ENCODE peak calls at places on chromosomes 2 and 18, in seven cellular contexts. J is colonic mucosa, Q is Peyer's patch, I is prostate gland, U is brain microvascular endothelial cell, P is HepG2, Y is astrocyte of the spinal cord. N is an unnamed sample.

GRCh38 chr2:169999041-169999440 is 171.8 kb downstream of the UBR3 start:
- DNase-seq in J (no peak), Q (no peak), I (no peak), U (no peak), P (no peak), Y (peak; percentile 49), N (peak; percentile 42)

GRCh38 chr18:59814872-59815271 is 84.9 kb upstream of the PMAIP1 start:
- DNase-seq in J (no peak), Q (no peak), I (no peak), U (peak; percentile 86), P (no peak), Y (peak; percentile 80), N (peak; percentile 73)

GRCh38 chr18:45166341-45167108 is 448.8 kb upstream of the SLC14A2 start:
- DNase-seq in J (peak; percentile 51), Q (peak; percentile 67), I (peak; percentile 65), U (peak; percentile 91), P (no peak), Y (peak; percentile 67), N (peak; percentile 77)

GRCh38 chr2:130824492-130825061 is 12.1 kb upstream of the ARHGEF4 start:
- DNase-seq in J (no peak), Q (peak; percentile 40), I (no peak), U (peak; percentile 99), P (no peak), Y (peak; percentile 99), N (peak; percentile 97)

GRCh38 chr18:12336251-12336650 is 28.2 kb downstream of the TUBB6 start:
- DNase-seq in J (no peak), Q (no peak), I (no peak), U (no peak), P (no peak), Y (no peak), N (no peak)

GRCh38 chr2:217937446-217937845 is 65.3 kb downstream of the TNS1 start:
- DNase-seq in J (no peak), Q (no peak), I (no peak), U (no peak), P (no peak), Y (no peak), N (no peak)

GRCh38 chr2:45938649-45939511 is 287.4 kb downstream of the PRKCE start:
- DNase-seq in J (peak; percentile 88), Q (peak; percentile 73), I (peak; percentile 90), U (peak; percentile 93), P (peak; percentile 78), Y (peak; percentile 97), N (peak; percentile 96)

GRCh38 chr2:180707867-180708205 is 272.6 kb upstream of the UBE2E3 start:
- DNase-seq in J (peak; percentile 22), Q (no peak), I (no peak), U (peak; percentile 86), P (peak; percentile 4), Y (peak; percentile 88), N (peak; percentile 97)

GRCh38 chr2:80546766-80547165 is 242.2 kb upstream of the LRRTM1 start:
- DNase-seq in J (no peak), Q (no peak), I (no peak), U (no peak), P (no peak), Y (no peak), N (no peak)

GRCh38 chr2:124131271-124131670 is 106.2 kb downstream of the CNTNAP5 start:
- DNase-seq in J (no peak), Q (no peak), I (no peak), U (no peak), P (no peak), Y (no peak), N (no peak)

GRCh38 chr2:134144081-134144596 is 109.7 kb upstream of the MGAT5 start:
- DNase-seq in J (no peak), Q (no peak), I (no peak), U (no peak), P (no peak), Y (no peak), N (no peak)

GRCh38 chr2:29767606-29768335 is 153.6 kb downstream of the ALK start:
- DNase-seq in J (no peak), Q (no peak), I (no peak), U (no peak), P (no peak), Y (no peak), N (no peak)

GRCh38 chr2:60834270-60834717 is 47.1 kb upstream of the REL start:
- DNase-seq in J (no peak), Q (no peak), I (no peak), U (no peak), P (no peak), Y (no peak), N (peak; percentile 8)

GRCh38 chr2:165469417-165469816 is at the start of gene CSRNP3:
- DNase-seq in J (peak; percentile 83), Q (peak; percentile 46), I (peak; percentile 57), U (peak; percentile 90), P (peak; percentile 42), Y (peak; percentile 90), N (peak; percentile 92)

GRCh38 chr2:162118166-162119031 is 33.6 kb downstream of the GCG start:
- DNase-seq in J (no peak), Q (no peak), I (peak; percentile 23), U (peak; percentile 32), P (no peak), Y (peak; percentile 74), N (peak; percentile 33)

GRCh38 chr2:159712929-159713575 is 746 bp downstream of the MARCHF7 start:
- DNase-seq in J (no peak), Q (no peak), I (no peak), U (no peak), P (peak; percentile 9), Y (peak; percentile 25), N (peak; percentile 36)

GRCh38 chr2:219368690-219369108 is 19.0 kb downstream of the DNPEP start:
- DNase-seq in J (no peak), Q (no peak), I (peak; percentile 37), U (peak; percentile 72), P (no peak), Y (peak; percentile 71), N (peak; percentile 85)

GRCh38 chr2:98870516-98871158 is 65.4 kb downstream of the CRACDL start:
- DNase-seq in J (no peak), Q (no peak), I (no peak), U (no peak), P (no peak), Y (no peak), N (no peak)

GRCh38 chr18:13242797-13243196 is 24.2 kb downstream of the LDLRAD4 start:
- DNase-seq in J (no peak), Q (no peak), I (no peak), U (no peak), P (no peak), Y (no peak), N (no peak)

GRCh38 chr18:63105636-63106316 is 213.8 kb downstream of the BCL2 start:
- DNase-seq in J (no peak), Q (no peak), I (no peak), U (no peak), P (no peak), Y (no peak), N (no peak)

GRCh38 chr2:227038550-227039189 is 125.3 kb downstream of the COL4A4 start:
- DNase-seq in J (no peak), Q (no peak), I (no peak), U (no peak), P (peak; percentile 73), Y (no peak), N (peak; percentile 2)

DNA sequence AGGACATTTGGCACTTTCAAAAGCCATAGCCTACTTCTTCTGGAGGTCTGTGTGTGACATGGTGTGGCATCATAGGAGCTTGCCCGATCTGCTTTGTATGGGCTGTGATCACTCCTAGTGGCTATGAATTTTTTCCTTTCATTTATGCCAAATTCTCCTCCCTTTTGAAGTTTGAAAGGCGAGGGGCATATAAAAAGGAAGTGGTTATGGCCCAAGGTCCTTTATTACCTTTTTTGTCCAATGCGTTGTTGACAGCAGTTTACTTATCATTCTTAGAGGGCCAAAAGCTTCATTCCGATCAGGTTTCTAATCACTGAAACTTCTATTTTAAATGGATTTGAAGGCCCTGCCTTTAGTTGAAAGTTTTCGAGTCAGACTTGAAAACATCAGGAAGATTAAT is 224.3 kb upstream of the FOSL2 start:
- DNase-seq in J (no peak), Q (no peak), I (no peak), U (no peak), P (no peak), Y (no peak), N (no peak)
- TF ChIP-seq CTCF in J (no peak), Q (peak; percentile 15), I (no peak), U (no peak), P (no peak), Y (no peak), N (peak; percentile 8)

GRCh38 chr18:54119524-54120019 is 104.9 kb downstream of the MBD2 start:
- DNase-seq in J (peak; percentile 28), Q (no peak), I (peak; percentile 14), U (peak; percentile 69), P (peak; percentile 55), Y (peak; percentile 72), N (peak; percentile 87)
- H3K4me3 ChIP-seq in J (no peak overlapping the region), Q (no peak overlapping the region), I (no peak overlapping the region), U (peak overlapping the region; percentile 30), P (no peak overlapping the region), Y (no peak overlapping the region), N (no peak overlapping the region)

GRCh38 chr2:190088917-190089316 is 26.4 kb upstream of the MSTN start:
- DNase-seq in J (peak; percentile 67), Q (no peak), I (peak; percentile 46), U (peak; percentile 67), P (peak; percentile 73), Y (peak; percentile 81), N (peak; percentile 86)

GRCh38 chr2:190080527-190081049 is 18.1 kb upstream of the MSTN start:
- DNase-seq in J (no peak), Q (no peak), I (no peak), U (no peak), P (no peak), Y (no peak), N (no peak)

GRCh38 chr2:190079160-190079559 is 16.6 kb upstream of the MSTN start:
- DNase-seq in J (no peak), Q (no peak), I (no peak), U (no peak), P (no peak), Y (no peak), N (no peak)

GRCh38 chr2:190090148-190090547 is 27.6 kb upstream of the MSTN start:
- DNase-seq in J (no peak), Q (no peak), I (no peak), U (no peak), P (no peak), Y (no peak), N (no peak)

DNA sequence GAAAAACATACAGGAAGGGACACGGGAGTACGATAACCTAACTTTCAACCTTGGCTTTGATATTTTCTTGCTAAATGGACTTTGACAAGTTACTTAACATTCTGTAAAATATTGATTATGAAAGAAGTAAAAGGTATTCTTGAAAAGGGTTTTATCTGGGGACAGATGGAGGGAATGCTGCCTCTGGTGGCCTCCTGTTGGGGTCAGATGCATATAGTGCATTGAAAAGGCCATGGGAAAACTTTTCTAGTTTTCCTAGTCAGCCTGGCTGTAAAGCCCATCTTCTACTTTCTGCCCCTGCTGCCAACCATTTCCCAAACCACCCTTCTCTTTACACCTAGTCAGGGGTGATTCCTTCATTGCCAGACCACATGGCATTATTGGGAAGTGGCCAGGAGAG is 22.2 kb upstream of the MSTN start:
- DNase-seq in J (no peak), Q (no peak), I (no peak), U (no peak), P (no peak), Y (no peak), N (no peak)
- TF ChIP-seq CTCF in J (no peak), Q (no peak), I (no peak), U (peak; percentile 32), P (no peak), Y (peak; percentile 10), N (peak; percentile 15)

DNA sequence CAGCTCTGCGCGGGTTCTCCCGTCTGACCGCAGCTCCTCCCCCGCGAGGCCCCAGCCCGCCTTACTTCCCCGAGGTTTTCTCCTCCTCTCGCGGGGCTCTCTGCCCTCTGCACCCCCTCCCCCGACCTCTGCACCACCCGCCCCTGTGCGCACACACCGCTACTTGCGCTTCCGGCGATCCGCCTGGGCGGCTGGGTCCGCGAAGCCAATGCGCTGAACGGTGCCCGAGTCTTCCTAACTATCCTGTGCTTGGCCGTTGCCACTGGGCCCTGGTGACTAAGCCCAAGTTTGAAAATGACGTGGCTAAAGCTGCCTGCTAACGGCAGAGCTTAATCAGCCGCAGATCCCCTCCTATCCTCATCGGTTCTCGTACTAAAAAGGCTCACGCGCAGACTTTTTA is 6.2 kb downstream of the ONECUT2 start:
- DNase-seq in J (no peak), Q (no peak), I (no peak), U (no peak), P (no peak), Y (no peak), N (no peak)
- H3K4me3 ChIP-seq in J (no peak overlapping the region), Q (no peak overlapping the region), I (no peak overlapping the region), U (no peak overlapping the region), P (no peak overlapping the region), Y (peak overlapping the region; percentile 10), N (no peak overlapping the region)